ENCODE peak calls at places on chromosomes 6 and 20, in ten cellular contexts. U is endodermal cell, C is Caco-2, O is cardiac fibroblast, M is astrocyte, X is upper lobe of right lung, D is IMR-90, I is hepatocyte, F is tibial artery, P is transverse colon. E is an unnamed sample.

GRCh38 chr20:50333131-50333530 is 142.5 kb downstream of the CEBPB start:
- DNase-seq in C (no peak), F (no peak), O (no peak), X (no peak), M (no peak), P (no peak), U (no peak), D (no peak), I (no peak), E (no peak)

GRCh38 chr6:143553337-143553736 is 41.8 kb upstream of the FUCA2 start:
- DNase-seq in U (no peak), F (no peak), I (no peak), D (no peak), M (no peak), P (no peak), C (no peak), X (no peak), O (no peak), E (no peak)

GRCh38 chr6:142883011-142883410 is 62.0 kb downstream of the HIVEP2 start:
- DNase-seq in C (no peak), F (no peak), X (no peak), M (peak; percentile 90), O (peak; percentile 85), P (no peak), U (no peak), D (peak; percentile 67), I (no peak), E (peak; percentile 93)

GRCh38 chr6:2790588-2790987 is 25.4 kb downstream of the WRNIP1 start:
- DNase-seq in I (no peak), U (peak; percentile 88), P (no peak), C (peak; percentile 24), D (peak; percentile 85), F (no peak), X (no peak), M (no peak), O (peak; percentile 71), E (peak; percentile 66)

GRCh38 chr6:147741419-147741818 is 232.9 kb downstream of the SAMD5 start:
- DNase-seq in U (no peak), O (no peak), I (no peak), P (no peak), M (no peak), X (no peak), D (peak; percentile 42), C (no peak), F (no peak), E (no peak)

GRCh38 chr20:41005361-41005729 is 23.3 kb upstream of the TOP1 start:
- DNase-seq in P (peak; percentile 87), D (peak; percentile 98), X (peak; percentile 86), U (no peak), F (peak; percentile 93), I (peak; percentile 86), M (peak; percentile 93), O (peak; percentile 99), C (no peak), E (peak; percentile 99)

GRCh38 chr6:10355115-10355702 is 59.7 kb downstream of the TFAP2A start:
- DNase-seq in O (no peak), C (no peak), X (no peak), U (no peak), P (no peak), D (no peak), I (peak; percentile 20), F (no peak), M (no peak), E (no peak)

GRCh38 chr20:23647346-23647745 is 9.6 kb upstream of the CST3 start:
- DNase-seq in D (peak; percentile 39), O (peak; percentile 21), U (peak; percentile 8), F (no peak), P (no peak), X (no peak), C (no peak), I (no peak), M (no peak), E (no peak)

GRCh38 chr6:56387621-56388413 is 140.4 kb upstream of the COL21A1 start:
- DNase-seq in C (peak; percentile 22), P (no peak), X (no peak), I (peak; percentile 74), D (no peak), U (no peak), M (no peak), F (no peak), O (no peak), E (peak; percentile 59)

GRCh38 chr6:84459401-84459800 is 232.0 kb upstream of the CEP162 start:
- DNase-seq in D (no peak), F (no peak), P (no peak), X (no peak), O (no peak), U (no peak), I (no peak), C (no peak), M (no peak), E (no peak)
- H3K4me3 ChIP-seq in D (no peak overlapping the region), F (no peak overlapping the region), P (no peak overlapping the region), X (no peak overlapping the region), O (no peak overlapping the region), U (no peak overlapping the region), I (no peak overlapping the region), C (no peak overlapping the region), M (no peak overlapping the region), E (no peak overlapping the region)

DNA sequence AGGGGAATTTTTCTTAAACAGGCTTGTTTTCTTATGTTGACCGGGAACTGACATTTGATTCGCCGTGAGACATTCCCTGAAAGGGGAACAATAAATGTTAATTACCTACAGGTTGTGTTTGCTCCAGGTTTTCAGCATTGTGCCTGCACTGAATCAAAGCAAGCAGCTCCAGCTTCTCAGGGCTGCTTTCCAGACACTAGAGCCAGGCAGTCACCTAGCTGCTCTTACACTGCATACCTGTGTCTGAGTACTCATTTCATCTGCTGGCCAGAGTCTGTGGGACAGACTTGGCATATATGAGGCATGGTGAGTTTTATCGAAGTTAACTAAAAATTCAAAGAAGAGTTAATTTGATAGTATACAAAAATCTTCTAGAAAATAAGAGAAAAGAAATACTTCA is 951.8 kb upstream of the MAP3K7 start:
- DNase-seq in P (no peak), C (no peak), I (no peak), D (no peak), X (no peak), O (no peak), U (no peak), M (no peak), F (no peak), E (no peak)
- TF ChIP-seq CTCF in P (no peak), C (no peak), I (no peak), D (no peak), X (no peak), O (no peak), U (no peak), M (no peak), F (no peak), E (no peak)

DNA sequence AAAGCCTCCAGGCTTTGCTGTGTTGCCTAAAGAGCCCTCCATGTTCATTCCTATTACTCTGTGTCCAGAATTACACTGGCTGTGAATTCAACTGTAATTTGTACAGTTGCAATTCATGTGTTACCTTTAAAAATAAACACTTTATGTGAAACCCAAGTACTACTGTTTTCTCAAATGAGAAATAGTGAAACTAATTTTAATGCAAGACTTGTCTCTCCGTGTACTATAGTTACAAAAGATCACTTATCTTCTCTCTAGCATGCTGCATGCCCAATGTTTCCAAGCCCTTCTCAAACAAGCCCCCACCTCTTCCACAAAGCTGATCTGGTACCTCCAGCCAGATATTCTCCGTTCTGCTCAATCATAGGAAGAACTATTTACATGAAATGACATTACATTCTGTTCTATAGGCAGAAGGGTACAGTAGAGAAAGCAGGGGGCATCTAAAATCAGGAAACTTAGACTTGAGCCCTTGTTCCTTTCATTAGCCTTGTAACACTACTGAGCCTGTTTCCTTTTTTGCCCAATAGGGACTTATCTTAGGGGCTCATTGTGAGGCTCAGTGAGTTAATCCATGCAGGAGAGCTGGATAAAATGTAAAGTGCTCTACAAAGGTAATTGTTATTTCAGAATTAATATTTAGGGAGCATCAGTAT is 12.3 kb upstream of the COL9A1 start:
- DNase-seq in F (no peak), C (no peak), D (no peak), P (no peak), I (no peak), O (no peak), M (no peak), U (no peak), X (no peak), E (no peak)
- H3K4me3 ChIP-seq in F (no peak overlapping the region), C (no peak overlapping the region), D (no peak overlapping the region), P (no peak overlapping the region), I (no peak overlapping the region), O (no peak overlapping the region), M (no peak overlapping the region), U (no peak overlapping the region), X (no peak overlapping the region), E (no peak overlapping the region)

GRCh38 chr20:61253264-61253639 is 1.2 kb downstream of the CDH4 start:
- DNase-seq in F (no peak), M (no peak), U (no peak), C (no peak), D (peak; percentile 45), I (peak; percentile 46), X (no peak), P (no peak), O (peak; percentile 38), E (no peak)
- TF ChIP-seq CTCF in F (no peak), M (no peak), U (peak; percentile 68), C (no peak), D (peak; percentile 32), I (peak; percentile 34), X (peak; percentile 6), P (no peak), O (no peak), E (peak; percentile 37)

DNA sequence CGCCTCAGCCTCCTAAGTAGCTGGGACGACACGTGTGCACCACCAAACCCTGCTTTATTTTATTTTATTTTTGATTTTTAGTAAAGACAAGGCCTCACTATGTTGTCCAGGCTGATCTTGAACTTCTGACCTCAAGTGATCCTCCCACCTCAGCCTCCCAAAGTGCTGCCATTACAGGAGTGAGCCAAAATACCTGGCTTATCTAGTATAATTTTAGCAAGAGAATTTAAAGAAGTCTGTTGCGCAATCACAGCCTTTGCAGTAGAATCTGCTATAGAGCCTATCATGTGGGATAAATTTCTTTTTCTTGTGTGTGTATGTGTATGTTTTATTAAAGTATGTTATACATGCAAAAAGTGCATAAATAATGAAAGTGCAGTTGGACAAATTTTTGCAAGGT is 92.1 kb upstream of the ANKEF1 start:
- DNase-seq in O (no peak), P (no peak), D (no peak), M (no peak), I (no peak), U (no peak), F (no peak), X (no peak), C (no peak), E (peak; percentile 3)
- H3K4me3 ChIP-seq in O (no peak overlapping the region), P (no peak overlapping the region), D (no peak overlapping the region), M (no peak overlapping the region), I (no peak overlapping the region), U (no peak overlapping the region), F (no peak overlapping the region), X (no peak overlapping the region), C (no peak overlapping the region), E (no peak overlapping the region)

E was measured in fibroblast of the aortic adventitia.